ENCODE peak calls at places on chromosomes 7 and 10, in four cellular contexts. J is stimulated activated CD4-positive, alpha-beta T cell treated with anti-CD3 and anti-CD28 coated beads, Interleukin-2, amount 100 ng/mL, for 48 hours; P is H7; G is activated T-cell treated with anti-CD3 and anti-CD28 coated beads for 1 hour. W is an unnamed sample.
A peak's percentile ranks its signal among the peaks of the same experiment; 100 is the strongest.

GRCh38 chr7:18421297-18422004 is 74.1 kb upstream of the HDAC9 start:
- DNase-seq in J (no peak), P (no peak), G (no peak), W (no peak)

GRCh38 chr10:93595378-93596288 is 5.4 kb downstream of the RBP4 start:
- DNase-seq in J (no peak), P (no peak), G (no peak), W (no peak)

GRCh38 chr10:64396105-64396504 is 874.9 kb downstream of the REEP3 start:
- DNase-seq in J (no peak), P (no peak), G (no peak), W (no peak)

GRCh38 chr7:36967387-36967786 is 243.1 kb upstream of the AOAH start:
- DNase-seq in J (no peak), P (peak; percentile 75), G (no peak), W (peak; percentile 80)

GRCh38 chr7:20190588-20190987 is 26.6 kb downstream of the MACC1 start:
- DNase-seq in J (no peak), P (no peak), G (no peak), W (no peak)

GRCh38 chr10:27529010-27529783 is 25.1 kb downstream of the RAB18 start:
- DNase-seq in J (no peak), P (no peak), G (no peak), W (no peak)

GRCh38 chr10:58791137-58791536 is 278.5 kb downstream of the BICC1 start:
- DNase-seq in J (no peak), P (no peak), G (no peak), W (no peak)

GRCh38 chr10:73306171-73306708 is 52.4 kb downstream of the CFAP70 start:
- DNase-seq in J (no peak), P (no peak), G (no peak), W (no peak)

GRCh38 chr7:50211306-50212015 is 93.1 kb upstream of the IKZF1 start:
- DNase-seq in J (no peak), P (no peak), G (no peak), W (no peak)

GRCh38 chr7:69091476-69091875 is 506.8 kb upstream of the AUTS2 start:
- DNase-seq in J (no peak), P (no peak), G (no peak), W (no peak)

GRCh38 chr7:11548532-11548931 is 283.5 kb downstream of the THSD7A start:
- DNase-seq in J (no peak), P (no peak), G (no peak), W (no peak)

GRCh38 chr10:71950683-71951082 is 13.5 kb upstream of the CHST3 start:
- DNase-seq in J (no peak), P (no peak), G (no peak), W (no peak)

W was measured in iPS-NIHi11.